ENCODE peak calls at places on chromosomes 12 and 14, in nine cellular contexts. N, J, R, H, O, W, T, M and V are unnamed samples. For H3K4me1, the result is how much of the 10 kb centered on the place peaks cover.

GRCh38 chr14:84361476-84361875 is 1168.5 kb upstream of the FLRT2 start:
- DNase-seq in N (no peak), J (no peak), R (no peak), H (no peak), O (no peak), W (no peak), T (no peak), M (no peak), V (no peak)

GRCh38 chr14:81453166-81453766 is 53.1 kb upstream of the STON2 start:
- DNase-seq in N (peak), J (peak), R (peak), H (peak), O (peak), W (peak), T (peak), M (peak), V (no peak)

GRCh38 chr12:19299765-19300164 is 139.5 kb upstream of the AEBP2 start:
- DNase-seq in N (no peak), J (no peak), R (no peak), H (no peak), O (no peak), W (no peak), T (no peak), M (no peak), V (no peak)

GRCh38 chr14:59252772-59253500 is 64.5 kb downstream of the DAAM1 start:
- DNase-seq in N (no peak), J (no peak), R (no peak), H (no peak), O (no peak), W (no peak), T (no peak), M (no peak), V (no peak)

GRCh38 chr14:44494125-44494524 is 13.0 kb downstream of the FSCB start:
- DNase-seq in N (no peak), J (no peak), R (no peak), H (no peak), O (no peak), W (no peak), T (no peak), M (no peak), V (no peak)

GRCh38 chr12:132516064-132517012 is 26.4 kb downstream of the FBRSL1 start:
- DNase-seq in N (no peak), J (no peak), R (no peak), H (no peak), O (no peak), W (no peak), T (no peak), M (no peak), V (no peak)

GRCh38 chr12:12726543-12727093 is 9.4 kb downstream of the CDKN1B start:
- DNase-seq in N (no peak), J (peak), R (no peak), H (no peak), O (no peak), W (peak), T (no peak), M (no peak), V (no peak)

GRCh38 chr12:82414926-82415325 is 56.6 kb downstream of the METTL25 start:
- DNase-seq in N (no peak), J (no peak), R (no peak), H (no peak), O (no peak), W (no peak), T (no peak), M (no peak), V (no peak)

GRCh38 chr12:49233842-49234526 is 30.9 kb upstream of the TUBA1C start:
- DNase-seq in N (peak), J (no peak), R (peak), H (peak), O (peak), W (no peak), T (no peak), M (no peak), V (peak)

GRCh38 chr12:104291867-104292524 is 11.5 kb upstream of the EID3 start:
- DNase-seq in N (no peak), J (no peak), R (no peak), H (no peak), O (no peak), W (no peak), T (no peak), M (no peak), V (no peak)

GRCh38 chr14:56580317-56580711 is 716 bp downstream of the TMEM260 start:
- DNase-seq in N (no peak), J (no peak), R (no peak), H (no peak), O (no peak), W (no peak), T (no peak), M (no peak), V (no peak)

GRCh38 chr14:56581041-56581727 is 1.6 kb downstream of the TMEM260 start:
- DNase-seq in N (no peak), J (no peak), R (no peak), H (no peak), O (no peak), W (no peak), T (no peak), M (no peak), V (no peak)

GRCh38 chr14:56585461-56586084 is 6.0 kb downstream of the TMEM260 start:
- DNase-seq in N (no peak), J (no peak), R (no peak), H (no peak), O (no peak), W (no peak), T (no peak), M (no peak), V (no peak)

DNA sequence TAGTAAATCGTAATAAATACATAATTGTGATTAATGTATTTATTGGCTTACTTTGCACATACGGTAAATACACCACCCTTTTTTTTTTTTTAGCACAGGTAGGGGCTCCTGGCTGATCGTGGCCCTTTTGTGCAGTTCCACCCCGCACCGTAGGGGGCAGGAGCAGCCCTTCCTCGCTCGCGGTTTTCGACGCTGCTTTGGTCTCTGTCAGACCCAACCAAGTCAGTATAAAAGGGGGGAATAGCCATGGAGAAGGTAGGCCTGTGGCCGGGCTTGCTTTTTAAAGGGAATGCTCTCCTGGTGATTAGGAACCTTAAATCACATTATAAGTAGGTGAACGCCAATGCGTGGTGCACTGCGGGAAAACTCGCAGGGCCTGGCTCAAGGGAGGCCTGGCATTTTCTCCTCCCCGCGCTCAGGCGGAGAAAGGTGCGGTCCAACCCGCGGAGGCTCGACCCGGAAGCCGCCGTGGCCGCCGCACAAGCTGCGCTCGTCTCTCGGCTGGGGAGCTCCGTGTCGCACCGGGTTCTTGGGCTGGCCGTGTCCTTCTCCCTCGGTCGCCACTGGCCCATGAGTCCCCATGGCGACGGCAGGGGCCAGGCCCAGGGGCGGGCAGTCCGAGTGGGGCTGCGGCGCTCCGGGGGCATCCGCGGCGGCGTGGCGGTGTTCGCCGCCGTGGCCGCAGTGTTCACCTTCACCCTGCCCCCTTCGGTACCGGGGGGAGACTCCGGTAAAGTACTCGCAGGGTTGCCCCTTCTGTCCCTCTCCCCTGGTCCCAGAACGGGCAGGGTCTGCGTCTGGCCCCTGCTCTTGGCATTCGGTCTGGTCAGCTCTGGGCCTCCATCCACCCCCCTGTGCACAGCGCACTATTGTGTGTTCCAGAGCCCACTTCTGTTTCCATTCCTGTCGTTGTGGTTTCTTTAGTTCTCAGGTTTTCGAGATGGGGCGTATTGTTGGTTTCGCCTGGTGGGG is at the start of gene TMEM260:
- DNase-seq in N (peak), J (peak), R (peak), H (peak), O (peak), W (peak), T (peak), M (peak), V (peak)
- TF ChIP-seq POLR2A in N (peak), J (peak), R (peak), H (no peak), O (peak), W (peak), T (peak), M (peak), V (peak)

DNA sequence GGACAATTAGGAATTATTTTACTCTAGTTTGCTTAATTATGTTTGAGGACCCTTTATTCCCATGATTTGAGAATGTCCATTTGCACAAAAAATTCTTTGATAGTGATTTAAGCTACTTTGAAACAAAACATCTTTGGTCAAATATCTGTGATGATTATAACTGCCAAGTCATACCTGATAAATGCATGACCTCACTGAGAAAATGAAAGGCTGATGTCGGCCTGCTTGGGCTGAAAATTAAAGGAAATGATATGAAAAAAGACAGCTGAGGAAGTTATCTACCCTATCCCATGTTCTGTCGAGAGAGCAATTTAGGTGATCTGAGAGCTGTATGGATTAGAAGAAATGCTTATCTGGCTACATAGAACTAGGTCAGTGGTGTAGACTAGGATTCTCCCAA is 43.6 kb downstream of the ATL1 start:
- DNase-seq in N (no peak), J (no peak), R (no peak), H (no peak), O (peak), W (no peak), T (no peak), M (no peak), V (no peak)
- H3K4me1 ChIP-seq in N (under half), J (under half), R (under half), H (under half), O (under half), W (under half), T (under half), M (under half), V (under half)

GRCh38 chr12:15789215-15790171 is at the start of gene EPS8:
- DNase-seq in N (peak), J (peak), R (peak), H (peak), O (peak), W (peak), T (peak), M (peak), V (peak)
- TF ChIP-seq POLR2A in N (peak), J (peak), R (peak), H (no peak), O (peak), W (peak), T (peak), M (peak), V (no peak)

GRCh38 chr12:123118397-123118945 is 32.4 kb downstream of the PITPNM2 start:
- DNase-seq in N (peak), J (no peak), R (no peak), H (no peak), O (no peak), W (no peak), T (no peak), M (no peak), V (no peak)
- H3K4me1 ChIP-seq in N (half or more), J (under half), R (under half), H (under half), O (under half), W (under half), T (under half), M (under half), V (under half)